ENCODE peak calls at places on chromosomes 7 and 10, in five cellular contexts. H, A, O, I and V are unnamed samples.

GRCh38 chr10:87761892-87762291 is 56.1 kb downstream of the ATAD1 start:
- DNase-seq in O (peak), I (peak), A (peak), H (no peak), V (peak)

GRCh38 chr10:88196298-88196697 is 332.9 kb downstream of the PTEN start:
- DNase-seq in O (no peak), H (no peak), A (no peak), I (no peak), V (no peak)

GRCh38 chr10:80690434-80690833 is 152.7 kb downstream of the SH2D4B start:
- DNase-seq in O (no peak), I (no peak), A (no peak), H (no peak), V (no peak)

GRCh38 chr10:64873088-64873487 is 1351.9 kb downstream of the REEP3 start:
- DNase-seq in H (no peak), A (no peak), O (peak), I (no peak), V (no peak)

GRCh38 chr7:24716480-24717246 is 40.6 kb downstream of the GSDME start:
- DNase-seq in I (no peak), O (no peak), H (no peak), A (no peak), V (no peak)

GRCh38 chr7:112411186-112411795 is 39.0 kb upstream of the IFRD1 start:
- DNase-seq in H (peak), A (peak), O (peak), I (no peak), V (peak)

GRCh38 chr7:111780527-111780926 is 218.2 kb upstream of the IMMP2L start:
- DNase-seq in I (no peak), H (no peak), A (no peak), O (no peak), V (no peak)

GRCh38 chr7:20795361-20795760 is 8.7 kb upstream of the SP8 start:
- DNase-seq in O (no peak), A (no peak), I (no peak), H (no peak), V (no peak)

DNA sequence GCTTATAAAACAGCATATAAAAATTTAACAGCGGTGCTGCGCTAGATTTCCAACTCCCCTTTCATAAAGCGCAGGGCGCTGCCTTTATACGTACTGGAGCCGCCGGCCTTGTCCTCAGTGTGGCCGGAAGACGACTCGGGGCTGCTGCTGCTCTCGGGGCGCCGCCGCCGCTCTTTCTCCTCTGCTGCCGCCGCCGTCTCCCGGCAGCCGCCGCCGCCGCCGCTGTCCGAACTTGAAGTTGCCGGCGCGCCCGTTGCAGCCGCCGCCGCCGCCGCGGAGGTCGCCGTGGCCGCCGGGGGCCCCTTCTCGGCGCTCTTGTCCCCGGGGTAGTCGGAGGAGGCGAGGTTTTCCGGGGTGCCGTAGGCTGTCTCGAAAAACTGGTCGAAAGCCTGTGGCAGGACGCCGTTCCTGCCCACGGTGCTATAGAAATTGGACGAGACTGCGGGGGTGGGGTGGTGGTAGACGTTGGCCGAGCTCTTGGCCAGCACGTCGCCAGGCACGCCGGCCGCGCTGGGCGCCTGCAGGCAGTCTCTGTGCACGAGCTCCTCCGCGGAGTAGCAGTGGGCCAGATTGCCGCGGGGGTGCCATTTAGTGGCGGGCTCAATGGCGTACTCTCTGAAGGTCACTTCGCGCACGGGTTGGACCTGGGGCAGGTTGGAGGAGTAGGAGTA is 555 bp downstream of the HOXA11 start:
- DNase-seq in I (no peak), H (peak), O (peak), A (peak), V (peak)
- TF ChIP-seq POLR2A in I (no peak), H (no peak), O (no peak), A (no peak), V (no peak)

GRCh38 chr10:124388476-124388822 is 30.3 kb downstream of the OAT start:
- DNase-seq in I (no peak), H (no peak), A (no peak), O (no peak), V (no peak)
- H3K4me3 ChIP-seq in I (no peak), H (peak), A (no peak), O (no peak), V (no peak)

GRCh38 chr7:105521027-105521730 is 892 bp downstream of the PUS7 start:
- DNase-seq in I (no peak), A (peak), O (peak), H (no peak), V (peak)

GRCh38 chr7:105524840-105525239 is 2.8 kb upstream of the PUS7 start:
- DNase-seq in O (no peak), I (no peak), A (no peak), H (no peak), V (no peak)

GRCh38 chr7:105519353-105519752 is 2.7 kb downstream of the PUS7 start:
- DNase-seq in I (no peak), H (no peak), O (no peak), A (peak), V (no peak)

DNA sequence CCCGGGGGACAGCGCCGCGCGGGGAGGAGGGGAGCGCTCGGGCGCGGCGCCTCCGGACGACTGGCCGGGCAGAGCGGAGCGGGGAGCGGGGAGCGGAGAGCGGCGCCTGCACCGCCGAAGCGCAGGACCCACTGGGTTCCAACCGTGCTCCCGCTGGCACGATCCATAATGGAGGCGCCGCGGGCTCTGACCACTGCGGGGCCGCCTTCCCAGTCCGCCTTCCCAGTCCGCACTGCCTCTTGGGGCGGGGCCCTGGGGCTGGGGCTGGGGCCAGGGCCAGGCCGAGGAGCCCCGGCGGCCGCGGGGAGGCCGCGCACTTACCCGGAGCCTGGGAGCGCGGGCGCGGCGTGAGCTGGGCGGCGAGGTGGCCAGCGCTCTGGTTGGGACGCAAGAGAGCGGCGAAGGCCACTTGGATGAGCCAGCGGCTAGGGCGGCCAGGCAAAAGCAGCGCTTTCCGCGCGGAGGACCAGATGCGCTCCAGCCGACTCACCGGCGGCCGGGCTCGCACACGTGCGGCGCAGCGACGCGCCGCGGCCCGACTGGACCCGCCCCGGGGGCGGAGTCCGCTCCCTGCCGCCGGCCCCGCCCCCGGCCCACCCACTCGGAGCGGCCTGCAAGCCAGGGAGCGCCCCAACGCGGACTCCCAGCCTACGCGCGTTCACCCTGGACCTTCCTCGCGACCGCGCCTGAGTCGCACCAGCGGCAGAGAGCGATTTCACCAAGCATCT is at the start of gene PUS7:
- DNase-seq in H (peak), O (peak), I (peak), A (peak), V (peak)
- TF ChIP-seq POLR2A in H (peak), O (peak), I (peak), A (peak), V (peak)

DNA sequence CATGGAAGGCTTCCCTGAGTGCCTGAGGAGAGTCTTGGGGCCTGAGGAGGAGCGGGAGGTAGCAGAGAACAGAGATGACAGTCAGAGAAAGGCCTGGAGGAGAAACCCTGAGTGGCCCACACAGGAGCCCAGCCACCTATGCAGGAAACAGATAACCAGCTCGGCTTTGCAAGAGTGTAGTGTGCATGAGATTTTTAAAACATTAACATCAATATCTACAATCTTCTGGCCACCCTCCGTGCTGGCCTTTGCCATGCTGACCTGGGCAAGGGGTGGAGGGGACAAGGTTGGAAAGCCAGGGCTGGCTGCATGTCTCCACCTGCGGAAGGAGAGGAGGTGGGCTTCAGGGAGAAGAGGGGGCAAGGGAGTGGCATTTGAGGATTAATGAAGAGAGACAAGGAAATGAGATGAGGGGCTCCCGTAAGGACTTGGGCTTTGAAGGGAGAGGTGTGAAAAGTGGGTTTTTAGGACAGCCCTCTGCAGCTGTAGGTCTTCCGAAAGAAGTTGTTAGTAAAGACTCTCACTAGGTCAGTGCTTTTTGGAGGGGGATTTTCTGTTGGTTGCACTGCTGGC is 59.3 kb upstream of the SDK1 start:
- DNase-seq in I (no peak), H (no peak), O (no peak), A (no peak), V (no peak)
- H3K4me3 ChIP-seq in I (no peak), H (no peak), O (no peak), A (no peak), V (no peak)

DNA sequence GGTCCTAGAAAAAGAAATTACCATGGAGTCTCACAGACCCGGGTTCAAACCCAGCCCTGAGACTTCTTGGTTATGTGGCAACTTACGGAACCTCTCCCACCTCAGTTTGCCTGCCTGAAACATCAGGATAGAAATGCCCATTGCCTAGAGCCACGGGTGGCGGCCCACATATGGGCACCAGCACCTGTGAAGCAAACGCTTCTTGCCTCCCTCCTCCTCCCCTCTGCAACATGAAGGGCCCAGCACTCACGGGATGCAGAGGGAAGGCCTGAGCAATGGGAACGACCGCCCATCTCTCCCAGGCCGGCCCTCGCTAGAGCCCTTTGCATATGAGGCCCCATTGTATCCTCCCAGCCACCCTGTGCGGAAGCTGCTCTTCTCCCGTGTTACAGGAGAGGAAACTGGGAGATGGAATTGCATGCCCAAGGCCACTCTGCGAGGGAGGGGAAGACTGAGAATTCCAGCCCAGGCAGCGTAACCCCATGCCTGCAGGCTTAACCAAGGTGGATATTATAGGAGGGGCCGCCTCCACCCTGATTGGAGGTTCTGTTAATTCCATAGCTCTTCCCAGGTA is 88.2 kb downstream of the RGS10 start:
- DNase-seq in A (no peak), H (no peak), I (no peak), O (no peak), V (no peak)
- TF ChIP-seq POLR2A in A (no peak), H (no peak), I (no peak), O (no peak), V (no peak)

DNA sequence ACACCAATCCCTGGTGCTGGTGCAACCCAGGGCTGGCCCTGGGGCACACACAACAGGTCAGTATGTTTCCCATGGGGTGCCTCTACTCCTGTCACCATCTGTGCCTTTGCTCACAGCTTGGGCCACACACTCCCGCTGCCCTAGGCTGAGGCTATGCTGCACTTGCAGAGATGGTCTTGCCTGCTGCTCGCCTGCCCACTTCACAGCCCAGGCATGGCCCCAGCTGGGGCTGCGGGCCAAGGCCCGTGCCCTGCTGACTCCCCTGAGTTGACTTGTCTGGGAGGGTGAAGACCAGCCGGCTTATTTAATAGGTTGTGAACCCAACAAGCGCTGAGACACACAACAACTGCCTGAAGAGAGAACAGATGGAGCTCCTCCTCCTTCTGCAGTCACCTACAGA is 184.1 kb downstream of the ZNF33B start:
- DNase-seq in A (no peak), H (no peak), O (no peak), I (no peak), V (no peak)
- H3K4me3 ChIP-seq in A (no peak), H (no peak), O (no peak), I (no peak), V (no peak)

GRCh38 chr7:102292813-102293798 is 6.4 kb downstream of the SH2B2 start:
- DNase-seq in O (no peak), H (no peak), A (no peak), I (no peak), V (no peak)

GRCh38 chr7:102288285-102288930 is 1.7 kb downstream of the SH2B2 start:
- DNase-seq in O (no peak), A (no peak), I (no peak), H (no peak), V (no peak)

GRCh38 chr7:102289051-102289450 is 2.4 kb downstream of the SH2B2 start:
- DNase-seq in H (no peak), I (no peak), O (no peak), A (no peak), V (no peak)

GRCh38 chr7:102291916-102292267 is 5.2 kb downstream of the SH2B2 start:
- DNase-seq in O (no peak), H (no peak), A (no peak), I (no peak), V (no peak)

DNA sequence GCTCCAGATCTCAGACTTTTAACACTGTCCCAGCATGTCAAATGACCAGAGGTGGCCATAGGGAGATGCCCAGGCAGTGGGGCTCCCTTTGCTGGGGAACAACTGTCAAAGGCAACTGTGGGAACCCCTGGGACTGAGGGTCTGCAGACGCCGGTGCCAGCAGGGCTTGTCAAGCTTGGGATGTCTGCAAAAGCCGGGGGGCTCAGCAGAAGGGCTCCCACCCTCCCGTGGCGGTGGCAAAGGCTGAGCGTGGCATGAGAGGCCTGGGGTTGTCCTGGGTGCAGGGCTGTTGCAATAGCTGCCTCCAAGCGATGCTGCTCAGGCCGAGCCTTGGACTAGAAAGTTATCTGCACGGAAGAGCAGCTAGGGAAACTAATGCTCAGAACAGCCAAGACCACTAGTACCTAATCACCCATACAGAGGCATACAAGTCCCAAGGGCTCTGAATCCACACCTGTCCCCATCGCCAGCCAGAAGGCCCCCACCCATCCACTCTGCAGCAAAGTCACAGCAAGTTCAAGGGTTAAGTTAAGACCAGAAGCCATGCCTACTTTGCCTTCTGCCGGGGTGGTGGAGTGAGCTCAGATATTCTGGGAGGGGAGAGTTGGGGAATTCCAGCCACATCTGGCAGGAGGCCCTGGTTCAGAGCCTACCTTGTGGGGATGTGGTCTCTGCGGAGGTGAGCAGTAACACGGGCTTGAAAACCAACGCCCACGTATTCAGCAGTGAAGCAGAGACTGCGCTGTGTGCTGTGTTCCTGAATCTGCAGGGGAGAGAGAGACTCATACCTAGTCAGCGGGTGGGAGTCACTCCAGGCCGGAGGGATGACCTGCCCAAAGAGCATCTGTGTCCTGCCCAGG is 4.6 kb downstream of the SH2B2 start:
- DNase-seq in I (no peak), H (no peak), O (no peak), A (no peak), V (no peak)
- TF ChIP-seq POLR2A in I (no peak), H (no peak), O (no peak), A (no peak), V (no peak)

GRCh38 chr7:31333301-31333700 is 7.2 kb downstream of the NEUROD6 start:
- DNase-seq in I (no peak), A (no peak), O (no peak), H (no peak), V (no peak)

GRCh38 chr7:31335161-31335888 is 5.2 kb downstream of the NEUROD6 start:
- DNase-seq in I (no peak), A (no peak), O (no peak), H (no peak), V (no peak)

GRCh38 chr7:31340603-31341002 is at the start of gene NEUROD6:
- DNase-seq in A (no peak), I (no peak), O (no peak), H (no peak), V (no peak)

GRCh38 chr7:31336202-31337035 is 4.1 kb downstream of the NEUROD6 start:
- DNase-seq in I (no peak), H (no peak), O (no peak), A (no peak), V (no peak)

GRCh38 chr7:31335889-31336201 is 4.7 kb downstream of the NEUROD6 start:
- DNase-seq in O (no peak), I (no peak), A (no peak), H (no peak), V (no peak)
- H3K4me3 ChIP-seq in O (no peak), I (no peak), A (no peak), H (no peak), V (no peak)

DNA sequence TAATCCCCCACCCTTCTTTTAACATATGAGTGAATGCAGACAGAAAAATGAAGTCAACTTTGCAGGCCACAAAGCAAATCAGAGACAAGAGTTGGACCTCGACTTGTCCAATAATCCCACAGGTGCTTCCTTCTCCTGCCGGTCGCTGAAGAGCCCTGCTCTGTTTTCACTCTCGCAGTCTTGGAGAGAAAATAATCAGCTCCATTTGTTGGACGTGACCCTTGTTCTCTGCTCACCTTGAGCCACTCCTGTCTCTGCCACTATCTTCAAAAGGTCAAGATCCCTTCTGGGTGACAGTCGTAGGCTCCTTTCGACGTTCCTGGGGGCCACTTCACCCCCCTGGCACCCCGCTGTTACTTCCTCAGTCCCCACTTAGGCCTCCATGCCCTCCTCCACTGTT is 2.8 kb upstream of the KLF6 start:
- DNase-seq in O (no peak), I (no peak), H (no peak), A (no peak), V (no peak)
- TF ChIP-seq POLR2A in O (no peak), I (no peak), H (no peak), A (no peak), V (no peak)